ENCODE peak calls at places on chromosomes 5 and 9, in five cellular contexts. F, O, L, Z and U are unnamed samples.

GRCh38 chr5:154087260-154087659 is 48.5 kb downstream of the MFAP3 start:
- DNase-seq in F (no peak), O (no peak), L (no peak), Z (no peak), U (no peak)

GRCh38 chr5:133385346-133385745 is 227.0 kb downstream of the FSTL4 start:
- DNase-seq in F (no peak), O (no peak), L (no peak), Z (no peak), U (no peak)

GRCh38 chr9:125650271-125650737 is 56.7 kb downstream of the MAPKAP1 start:
- DNase-seq in F (peak), O (peak), L (no peak), Z (no peak), U (peak)

GRCh38 chr5:87300744-87301143 is 33.1 kb downstream of the RASA1 start:
- DNase-seq in F (peak), O (peak), L (no peak), Z (no peak), U (peak)

GRCh38 chr9:88923653-88924284 is 67.5 kb upstream of the S1PR3 start:
- DNase-seq in F (no peak), O (no peak), L (no peak), Z (no peak), U (no peak)

GRCh38 chr5:151123897-151124751 is 33.5 kb downstream of the ANXA6 start:
- DNase-seq in F (peak), O (no peak), L (peak), Z (no peak), U (no peak)

GRCh38 chr9:81737871-81738507 is 48.6 kb upstream of the TLE1 start:
- DNase-seq in F (peak), O (peak), L (no peak), Z (no peak), U (peak)

GRCh38 chr5:58706746-58707145 is 123.9 kb downstream of the RAB3C start:
- DNase-seq in F (no peak), O (no peak), L (no peak), Z (no peak), U (no peak)

GRCh38 chr5:78638423-78638822 is 10.1 kb downstream of the LHFPL2 start:
- DNase-seq in F (peak), O (peak), L (no peak), Z (no peak), U (peak)

GRCh38 chr5:1040571-1040970 is 32.0 kb downstream of the NKD2 start:
- DNase-seq in F (no peak), O (no peak), L (no peak), Z (peak), U (no peak)